ENCODE peak calls at places on chromosomes 11 and 22, in four cellular contexts. V is Calu3, W is psoas muscle, C is mucosa of descending colon. Q is an unnamed sample.

GRCh38 chr11:44969853-44970252 is 19.2 kb upstream of the TP53I11 start:
- DNase-seq in V (no peak), W (no peak), C (peak; percentile 17), Q (no peak)

GRCh38 chr11:20035701-20036601 is 124.3 kb downstream of the DBX1 start:
- DNase-seq in V (no peak), W (no peak), C (no peak), Q (no peak)

GRCh38 chr22:38172016-38172431 is 9.6 kb downstream of the PLA2G6 start:
- DNase-seq in V (no peak), W (no peak), C (no peak), Q (no peak)

GRCh38 chr11:118306556-118306955 is 2.0 kb downstream of the CD3E start:
- DNase-seq in V (no peak), W (no peak), C (no peak), Q (no peak)

GRCh38 chr11:43393765-43394355 is 35.1 kb downstream of the TTC17 start:
- DNase-seq in V (no peak), W (no peak), C (no peak), Q (no peak)

GRCh38 chr22:38051261-38051660 is 5.9 kb upstream of the PICK1 start:
- DNase-seq in V (no peak), W (no peak), C (no peak), Q (no peak)

GRCh38 chr11:120331301-120331966 is 4.8 kb upstream of the ARHGEF12 start:
- DNase-seq in V (no peak), W (no peak), C (no peak), Q (no peak)

GRCh38 chr11:115760528-115760837 is 256.3 kb upstream of the CADM1 start:
- DNase-seq in V (no peak), W (no peak), C (no peak), Q (peak; percentile 53)

GRCh38 chr11:131666006-131666405 is 295.6 kb downstream of the NTM start:
- DNase-seq in V (no peak), W (no peak), C (no peak), Q (no peak)

GRCh38 chr11:33635161-33635560 is 65.5 kb downstream of the C11orf91 start:
- DNase-seq in V (no peak), W (peak; percentile 86), C (no peak), Q (no peak)

GRCh38 chr11:70528794-70529580 is 130.7 kb downstream of the CTTN start:
- DNase-seq in V (no peak), W (peak; percentile 43), C (peak; percentile 13), Q (no peak)

GRCh38 chr11:46210133-46210636 is 67.3 kb upstream of the CREB3L1 start:
- DNase-seq in V (peak; percentile 4), W (no peak), C (no peak), Q (no peak)

GRCh38 chr11:11569936-11570491 is 51.8 kb downstream of the GALNT18 start:
- DNase-seq in V (no peak), W (peak; percentile 72), C (peak; percentile 57), Q (no peak)

GRCh38 chr11:57116654-57117053 is 65.1 kb upstream of the LRRC55 start:
- DNase-seq in V (peak; percentile 33), W (no peak), C (peak; percentile 41), Q (peak; percentile 54)

GRCh38 chr22:49022816-49023160 is 804.9 kb downstream of the BRD1 start:
- DNase-seq in V (no peak), W (peak; percentile 25), C (no peak), Q (no peak)

GRCh38 chr11:58625826-58626460 is 3.5 kb downstream of the CNTF start:
- DNase-seq in V (no peak), W (no peak), C (no peak), Q (no peak)

GRCh38 chr11:69603163-69603836 is 37.7 kb upstream of the CCND1 start:
- DNase-seq in V (no peak), W (no peak), C (no peak), Q (no peak)

GRCh38 chr11:79025097-79025496 is 415.7 kb downstream of the TENM4 start:
- DNase-seq in V (no peak), W (no peak), C (no peak), Q (no peak)

GRCh38 chr22:44935724-44936123 is 74.1 kb downstream of the PHF21B start:
- DNase-seq in V (no peak), W (no peak), C (no peak), Q (no peak)

GRCh38 chr11:78662811-78663210 is 88.1 kb upstream of the NARS2 start:
- DNase-seq in V (no peak), W (no peak), C (no peak), Q (no peak)

GRCh38 chr11:16347928-16348685 is 8.2 kb downstream of the SOX6 start:
- DNase-seq in V (no peak), W (no peak), C (no peak), Q (no peak)

GRCh38 chr11:61477734-61478148 is 30.8 kb upstream of the LRRC10B start:
- DNase-seq in V (peak; percentile 60), W (peak; percentile 79), C (peak; percentile 70), Q (peak; percentile 84)

GRCh38 chr11:3837793-3838192 is 3.0 kb downstream of the RHOG start:
- DNase-seq in V (no peak), W (peak; percentile 68), C (no peak), Q (no peak)

GRCh38 chr22:45240810-45241631 is at the start of gene KIAA0930:
- DNase-seq in V (peak; percentile 68), W (peak; percentile 91), C (peak; percentile 90), Q (peak; percentile 84)

GRCh38 chr11:103257360-103257759 is 148.1 kb downstream of the DYNC2H1 start:
- DNase-seq in V (no peak), W (no peak), C (no peak), Q (no peak)
- TF ChIP-seq CTCF in V (no peak), W (peak; percentile 9), C (no peak), Q (no peak)

DNA sequence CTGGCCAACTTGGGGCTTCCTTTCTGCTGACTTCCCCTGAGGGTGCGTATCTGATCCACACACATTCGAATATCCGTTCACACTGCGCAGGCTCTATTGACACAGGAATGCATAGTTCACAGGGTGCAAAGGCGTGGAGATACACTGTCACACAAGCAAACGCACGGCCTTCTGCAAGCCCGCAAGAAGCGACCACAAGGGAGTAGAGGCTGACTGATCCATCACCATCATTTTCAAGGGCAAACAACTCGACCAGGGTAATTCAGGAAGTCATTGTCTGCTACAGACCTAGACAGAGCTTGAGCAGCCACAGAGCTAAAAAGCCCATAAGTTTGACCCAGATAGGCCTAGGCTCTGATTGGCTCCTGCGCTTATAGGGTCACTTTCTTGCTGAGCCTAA is 392.3 kb downstream of the MN1 start:
- DNase-seq in V (no peak), W (no peak), C (no peak), Q (no peak)
- TF ChIP-seq CTCF in V (no peak), W (no peak), C (no peak), Q (no peak)

GRCh38 chr11:65851083-65851579 is 6.8 kb downstream of the CFL1 start:
- DNase-seq in V (no peak), W (no peak), C (no peak), Q (no peak)
- TF ChIP-seq CTCF in V (peak; percentile 27), W (peak; percentile 34), C (no peak), Q (peak; percentile 66)

DNA sequence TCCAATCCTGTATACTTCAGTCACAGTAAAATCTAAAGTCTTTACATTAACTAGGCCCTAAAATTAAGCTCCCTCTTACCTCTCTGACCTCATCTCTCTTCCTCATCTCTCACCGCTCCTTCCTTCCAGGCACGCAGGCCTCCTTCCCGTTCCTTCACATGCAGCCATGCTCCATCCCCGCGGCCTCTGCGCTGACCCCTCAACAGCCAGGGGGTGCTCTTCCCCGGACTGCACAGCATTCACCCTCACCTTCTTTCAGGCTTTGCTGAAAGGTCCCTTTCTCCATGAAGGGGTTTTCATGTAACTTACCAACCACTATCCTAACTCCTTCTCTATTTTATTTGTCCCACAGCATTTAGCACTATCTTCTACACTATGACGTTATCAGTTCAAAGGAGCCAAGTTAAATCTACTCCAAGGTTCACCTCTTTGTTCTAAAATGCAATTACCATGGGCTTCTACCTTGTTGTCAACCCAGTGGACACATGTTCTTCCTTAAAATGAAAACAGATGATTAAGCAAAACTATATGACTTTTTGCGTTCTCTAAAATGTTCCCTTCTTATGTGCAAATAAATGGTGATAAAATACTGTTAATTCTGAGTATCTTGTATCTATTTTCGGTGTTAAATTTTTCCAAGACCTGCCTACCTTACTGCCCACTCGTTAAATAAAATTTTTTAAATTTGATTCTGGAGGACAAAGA is 57.8 kb upstream of the APOA1 start:
- DNase-seq in V (no peak), W (no peak), C (no peak), Q (peak; percentile 63)
- TF ChIP-seq CTCF in V (no peak), W (peak; percentile 38), C (no peak), Q (no peak)